ENCODE peak calls at places on chromosome 12, in six cellular contexts. Y, J, C, N, K and S are unnamed samples.
A peak's percentile ranks its signal among the peaks of the same experiment; 100 is the strongest.

GRCh38 chr12:95532851-95533250 is 18.4 kb downstream of the USP44 start:
- DNase-seq in Y (no peak), J (no peak), C (no peak), N (no peak), K (no peak), S (peak; percentile 15)

GRCh38 chr12:58850826-58851225 is 69.5 kb downstream of the LRIG3 start:
- DNase-seq in Y (no peak), J (no peak), C (no peak), N (no peak), K (no peak), S (no peak)

GRCh38 chr12:508795-509194 is 49.1 kb downstream of the B4GALNT3 start:
- DNase-seq in Y (no peak), J (no peak), C (no peak), N (peak; percentile 91), K (peak; percentile 91), S (no peak)

GRCh38 chr12:49885118-49885517 is 18.6 kb downstream of the FAIM2 start:
- DNase-seq in Y (no peak), J (peak; percentile 61), C (peak; percentile 55), N (no peak), K (no peak), S (no peak)

GRCh38 chr12:121765573-121765972 is 27.9 kb downstream of the RHOF start:
- DNase-seq in Y (no peak), J (peak; percentile 67), C (no peak), N (no peak), K (no peak), S (peak; percentile 36)

GRCh38 chr12:6380141-6381121 is 3.5 kb upstream of the LTBR start:
- DNase-seq in Y (no peak), J (peak; percentile 25), C (peak; percentile 17), N (no peak), K (no peak), S (no peak)

GRCh38 chr12:21500786-21501257 is 613 bp downstream of the RECQL start:
- DNase-seq in Y (no peak), J (no peak), C (no peak), N (peak; percentile 55), K (no peak), S (no peak)

GRCh38 chr12:14768823-14769405 is 34.4 kb downstream of the WBP11 start:
- DNase-seq in Y (no peak), J (peak; percentile 59), C (peak; percentile 26), N (peak; percentile 45), K (no peak), S (no peak)

GRCh38 chr12:21704847-21705246 is 47.2 kb upstream of the LDHB start:
- DNase-seq in Y (no peak), J (no peak), C (no peak), N (no peak), K (no peak), S (no peak)

DNA sequence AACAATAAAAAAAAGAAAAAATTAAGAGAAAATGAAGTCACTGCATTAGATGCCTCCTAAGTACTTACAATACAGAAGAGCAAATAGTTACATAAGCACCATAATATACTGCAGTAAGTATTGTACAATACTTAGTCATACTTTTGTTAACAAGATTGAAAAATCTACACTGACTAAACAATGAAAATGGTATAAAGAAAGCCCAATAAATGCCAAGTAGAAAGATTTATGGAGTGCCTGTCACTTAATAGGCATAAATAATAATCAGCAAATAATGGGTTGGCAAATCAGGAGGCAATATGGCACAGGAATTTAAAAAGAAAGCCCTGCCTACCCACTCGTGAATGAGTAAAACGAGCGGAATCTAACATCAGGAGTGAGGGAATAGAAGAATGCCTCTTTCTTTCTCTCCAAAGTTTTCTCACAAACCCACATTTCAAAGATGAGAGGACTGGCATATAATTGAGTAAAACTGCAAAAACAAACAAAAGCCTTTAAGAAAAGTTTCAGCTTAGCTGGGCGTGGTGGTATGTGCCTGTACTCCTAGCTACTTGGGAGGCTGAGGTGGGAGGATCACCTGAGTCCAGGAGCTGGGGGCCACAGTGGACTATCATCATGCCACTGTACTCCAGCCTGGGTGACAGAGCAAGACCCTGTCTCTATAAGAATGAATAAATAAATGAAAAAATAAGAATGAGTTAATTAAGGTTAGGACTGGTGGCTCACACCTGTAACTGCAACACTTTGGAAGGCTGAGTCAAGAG is 36.1 kb downstream of the CRY1 start:
- DNase-seq in Y (no peak), J (no peak), C (no peak), N (no peak), K (peak; percentile 94), S (no peak)
- H3K4me2 ChIP-seq in Y (no peak overlapping the region), J (no peak overlapping the region), C (no peak overlapping the region), N (no peak overlapping the region), K (peak overlapping the region; percentile 13), S (peak overlapping the region; percentile 14)

GRCh38 chr12:46921754-46922113 is 95.9 kb upstream of the SLC38A4 start:
- DNase-seq in Y (no peak), J (no peak), C (no peak), N (no peak), K (no peak), S (no peak)
- H3K4me2 ChIP-seq in Y (no peak overlapping the region), J (no peak overlapping the region), C (no peak overlapping the region), N (no peak overlapping the region), K (peak overlapping the region; percentile 49), S (peak overlapping the region; percentile 18)

GRCh38 chr12:39372929-39373328 is 70.0 kb downstream of the KIF21A start:
- DNase-seq in Y (no peak), J (no peak), C (no peak), N (no peak), K (no peak), S (no peak)
- H3K4me2 ChIP-seq in Y (no peak overlapping the region), J (no peak overlapping the region), C (no peak overlapping the region), N (no peak overlapping the region), K (no peak overlapping the region), S (no peak overlapping the region)

GRCh38 chr12:47741340-47741703 is 16.0 kb upstream of the ENDOU start:
- DNase-seq in Y (no peak), J (no peak), C (no peak), N (peak; percentile 56), K (no peak), S (no peak)
- H3K4me2 ChIP-seq in Y (no peak overlapping the region), J (no peak overlapping the region), C (peak overlapping the region; percentile 0), N (peak overlapping the region; percentile 59), K (no peak overlapping the region), S (no peak overlapping the region)

GRCh38 chr12:42541965-42542364 is 47.6 kb downstream of the PRICKLE1 start:
- DNase-seq in Y (no peak), J (no peak), C (no peak), N (no peak), K (no peak), S (no peak)

GRCh38 chr12:42550815-42551214 is 38.7 kb downstream of the PRICKLE1 start:
- DNase-seq in Y (no peak), J (no peak), C (no peak), N (no peak), K (no peak), S (no peak)

GRCh38 chr12:42546709-42547108 is 42.8 kb downstream of the PRICKLE1 start:
- DNase-seq in Y (no peak), J (no peak), C (no peak), N (no peak), K (no peak), S (no peak)
- H3K4me2 ChIP-seq in Y (no peak overlapping the region), J (no peak overlapping the region), C (no peak overlapping the region), N (no peak overlapping the region), K (no peak overlapping the region), S (no peak overlapping the region)

GRCh38 chr12:1910468-1910867 is 8.0 kb downstream of the CACNA2D4 start:
- DNase-seq in Y (no peak), J (no peak), C (no peak), N (no peak), K (no peak), S (no peak)

GRCh38 chr12:1906579-1906978 is 11.9 kb downstream of the CACNA2D4 start:
- DNase-seq in Y (no peak), J (no peak), C (no peak), N (no peak), K (no peak), S (no peak)

GRCh38 chr12:1904875-1905274 is 13.6 kb downstream of the CACNA2D4 start:
- DNase-seq in Y (no peak), J (no peak), C (no peak), N (no peak), K (no peak), S (no peak)

GRCh38 chr12:1908758-1909157 is 9.7 kb downstream of the CACNA2D4 start:
- DNase-seq in Y (no peak), J (peak; percentile 23), C (no peak), N (no peak), K (no peak), S (no peak)

GRCh38 chr12:1907652-1908611 is 10.5 kb downstream of the CACNA2D4 start:
- DNase-seq in Y (no peak), J (peak; percentile 65), C (no peak), N (no peak), K (no peak), S (no peak)
- H3K4me2 ChIP-seq in Y (no peak overlapping the region), J (no peak overlapping the region), C (no peak overlapping the region), N (no peak overlapping the region), K (no peak overlapping the region), S (peak overlapping the region; percentile 12)

DNA sequence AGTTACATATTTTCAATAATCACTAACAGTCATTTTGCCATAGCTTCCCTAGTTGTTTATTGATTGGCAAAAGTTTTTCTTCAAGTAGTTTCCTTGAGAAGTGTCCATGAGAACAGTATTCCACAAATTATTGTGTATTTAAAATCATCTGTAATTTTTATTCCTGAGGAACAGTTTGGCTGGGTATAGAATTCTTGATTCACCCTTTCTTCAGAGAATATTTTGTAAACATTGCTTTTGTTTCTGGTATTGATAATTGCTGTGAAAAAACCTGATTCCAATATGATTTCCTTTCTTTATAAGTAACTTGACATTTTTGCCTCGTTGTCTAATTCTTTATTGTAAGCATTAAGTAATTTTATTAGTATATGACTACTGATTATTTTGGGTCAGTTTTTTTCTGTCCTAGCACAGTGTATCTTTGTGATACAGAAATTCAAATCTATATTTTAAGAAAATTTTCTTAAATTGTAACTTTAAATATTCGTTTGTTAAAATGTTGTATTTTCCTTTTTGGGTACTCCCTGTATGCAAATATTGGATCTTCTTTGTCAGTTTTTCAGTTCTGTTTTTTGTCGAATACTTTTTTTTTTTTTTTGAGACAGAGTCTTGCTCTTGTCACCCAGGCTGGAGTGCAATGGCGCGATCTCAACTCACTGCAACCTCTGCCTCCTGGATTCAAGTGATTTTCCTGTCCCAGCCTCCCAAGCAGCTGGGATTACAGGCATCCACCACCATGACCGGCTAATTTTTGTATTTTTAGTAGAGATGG is 162.0 kb upstream of the ATP2B1 start:
- DNase-seq in Y (no peak), J (no peak), C (no peak), N (no peak), K (no peak), S (no peak)
- H3K4me2 ChIP-seq in Y (no peak overlapping the region), J (no peak overlapping the region), C (no peak overlapping the region), N (no peak overlapping the region), K (no peak overlapping the region), S (no peak overlapping the region)

DNA sequence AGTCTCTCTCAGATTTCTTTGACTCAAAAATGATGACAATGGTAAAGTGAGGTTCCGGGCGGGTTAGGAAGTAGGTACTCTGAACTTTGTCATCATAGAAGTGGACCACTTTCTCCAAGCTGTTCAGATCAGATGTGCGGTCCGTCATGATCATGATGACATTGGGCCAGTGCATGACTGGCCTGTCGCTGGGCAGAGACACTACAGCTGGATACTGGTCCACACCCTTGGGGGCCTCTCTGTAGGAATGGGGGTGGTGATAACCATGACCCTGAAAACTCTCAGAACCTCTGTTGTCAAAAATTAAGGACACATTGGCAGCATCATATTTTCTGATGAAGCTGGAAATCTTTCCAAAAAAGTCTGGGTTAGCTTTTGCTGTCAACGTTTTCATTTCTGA is 28.2 kb downstream of the KICS2 start:
- DNase-seq in Y (no peak), J (no peak), C (no peak), N (no peak), K (no peak), S (no peak)
- H3K4me2 ChIP-seq in Y (no peak overlapping the region), J (no peak overlapping the region), C (no peak overlapping the region), N (no peak overlapping the region), K (no peak overlapping the region), S (no peak overlapping the region)